ENCODE peak calls at places on chromosomes 2 and 18, in six cellular contexts. T is NCI-H2081, L is NCI-H1105, D is ascending aorta, I is SJCRH30, V is AG09309. N is an unnamed sample.

GRCh38 chr2:70203086-70203485 is 12.3 kb upstream of the C2orf42 start:
- DNase-seq in T (no peak), L (no peak), D (no peak), I (no peak), V (no peak), N (no peak)

GRCh38 chr18:22467760-22468553 is 50.2 kb upstream of the CTAGE1 start:
- DNase-seq in T (no peak), L (no peak), D (peak; percentile 91), I (no peak), V (peak; percentile 96), N (no peak)

GRCh38 chr2:94874277-94874997 is 3.2 kb downstream of the TEKT4 start:
- DNase-seq in T (peak; percentile 28), L (peak; percentile 43), D (no peak), I (peak; percentile 54), V (no peak), N (no peak)

GRCh38 chr2:62738981-62739936 is 33.7 kb downstream of the EHBP1 start:
- DNase-seq in T (no peak), L (no peak), D (no peak), I (no peak), V (peak; percentile 1), N (no peak)

GRCh38 chr2:74819702-74820101 is 14.2 kb upstream of the HK2 start:
- DNase-seq in T (no peak), L (no peak), D (no peak), I (no peak), V (no peak), N (no peak)

GRCh38 chr18:614193-614592 is 17.4 kb downstream of the CLUL1 start:
- DNase-seq in T (no peak), L (no peak), D (no peak), I (no peak), V (no peak), N (no peak)

GRCh38 chr2:202034249-202035088 is 814 bp downstream of the FZD7 start:
- DNase-seq in T (peak; percentile 13), L (no peak), D (peak; percentile 64), I (peak; percentile 20), V (no peak), N (no peak)

GRCh38 chr2:74548919-74549684 is 4.6 kb downstream of the LOXL3 start:
- DNase-seq in T (peak; percentile 74), L (peak; percentile 45), D (peak; percentile 78), I (peak; percentile 62), V (no peak), N (no peak)

GRCh38 chr2:57497489-57498096 is 549.0 kb upstream of the VRK2 start:
- DNase-seq in T (peak; percentile 71), L (peak; percentile 33), D (no peak), I (peak; percentile 33), V (peak; percentile 10), N (peak; percentile 0)

GRCh38 chr2:219496781-219497494 is 1.8 kb upstream of the GMPPA start:
- DNase-seq in T (no peak), L (no peak), D (peak; percentile 74), I (no peak), V (no peak), N (no peak)

GRCh38 chr2:109341904-109342303 is 212.9 kb downstream of the SH3RF3 start:
- DNase-seq in T (no peak), L (no peak), D (no peak), I (no peak), V (no peak), N (no peak)

GRCh38 chr2:85791704-85792565 is 38.1 kb downstream of the ATOH8 start:
- DNase-seq in T (no peak), L (no peak), D (no peak), I (no peak), V (no peak), N (no peak)

N was measured in GM12864.